ENCODE peak calls at places on chromosomes 1 and 21, in nine cellular contexts. C is lower leg skin, A is NCI-H1105, F is C1 segment of cervical spinal cord, G is breast epithelium, H is ELF-1, N is NCI-H69, S is SK-MEL-5, W is body of pancreas. U is an unnamed sample.

GRCh38 chr1:147567594-147568381 is 26.5 kb downstream of the BCL9 start:
- DNase-seq in S (peak), A (no peak), F (no peak), W (peak), H (peak), N (no peak), C (no peak), G (no peak), U (no peak)

GRCh38 chr1:91021686-91022517 is at the start of gene ZNF644:
- DNase-seq in H (peak), A (peak), S (peak), C (peak), N (peak), W (peak), G (peak), F (peak), U (peak)

GRCh38 chr1:201648911-201649775 is 110.2 kb downstream of the NAV1 start:
- DNase-seq in W (peak), F (no peak), H (peak), S (no peak), N (peak), C (peak), G (no peak), A (peak), U (no peak)

GRCh38 chr1:12031039-12031980 is 12.0 kb downstream of the MIIP start:
- DNase-seq in N (no peak), G (no peak), W (no peak), A (no peak), S (peak), F (no peak), C (no peak), H (peak), U (no peak)

GRCh38 chr1:12810691-12811408 is 19.7 kb downstream of the PRAMEF1 start:
- DNase-seq in G (no peak), A (no peak), N (no peak), F (no peak), W (no peak), S (no peak), C (no peak), H (peak), U (no peak)

GRCh38 chr1:232459087-232459486 is 170.8 kb downstream of the SIPA1L2 start:
- DNase-seq in A (no peak), N (no peak), C (no peak), F (no peak), W (no peak), S (no peak), G (no peak), H (no peak), U (no peak)

GRCh38 chr1:196277860-196278259 is 330.4 kb downstream of the KCNT2 start:
- DNase-seq in N (no peak), A (no peak), G (no peak), H (no peak), C (no peak), S (no peak), F (no peak), W (no peak), U (no peak)

GRCh38 chr21:33132054-33132453 is 62.1 kb downstream of the OLIG1 start:
- DNase-seq in C (no peak), N (no peak), S (no peak), H (no peak), F (no peak), W (no peak), G (no peak), A (no peak), U (no peak)

GRCh38 chr1:99727575-99728190 is 38.8 kb downstream of the FRRS1 start:
- DNase-seq in N (peak), H (peak), F (no peak), G (no peak), C (no peak), W (no peak), A (no peak), S (no peak), U (no peak)

GRCh38 chr1:153697873-153698647 is 19.6 kb downstream of the NPR1 start:
- DNase-seq in N (peak), S (no peak), G (no peak), W (peak), A (no peak), C (peak), H (peak), F (no peak), U (no peak)

GRCh38 chr1:234710381-234710780 is 100.4 kb upstream of the IRF2BP2 start:
- DNase-seq in W (no peak), F (no peak), C (no peak), N (peak), H (no peak), G (peak), S (no peak), A (no peak), U (no peak)